ENCODE peak calls at places on chromosome 1, in five cellular contexts. U, E, M, Y and J are unnamed samples.

GRCh38 chr1:32716312-32717126 is 13.9 kb upstream of the SYNC start:
- DNase-seq in U (peak), E (no peak), M (peak), Y (peak), J (no peak)

GRCh38 chr1:209585672-209586071 is 2.2 kb downstream of the CAMK1G start:
- DNase-seq in U (no peak), E (no peak), M (peak), Y (peak), J (peak)

GRCh38 chr1:164576311-164577271 is 17.6 kb downstream of the PBX1 start:
- DNase-seq in U (no peak), E (no peak), M (no peak), Y (peak), J (peak)

GRCh38 chr1:239253032-239253431 is 133.3 kb upstream of the CHRM3 start:
- DNase-seq in U (no peak), E (no peak), M (no peak), Y (no peak), J (no peak)

GRCh38 chr1:9269078-9269501 is 23.6 kb upstream of the SPSB1 start:
- DNase-seq in U (no peak), E (no peak), M (no peak), Y (no peak), J (no peak)

GRCh38 chr1:165678509-165678908 is 19.9 kb downstream of the ALDH9A1 start:
- DNase-seq in U (no peak), E (peak), M (no peak), Y (no peak), J (no peak)

GRCh38 chr1:116881879-116882520 is 27.7 kb upstream of the PTGFRN start:
- DNase-seq in U (no peak), E (no peak), M (peak), Y (peak), J (no peak)

GRCh38 chr1:64343105-64343960 is 126.6 kb upstream of the CACHD1 start:
- DNase-seq in U (peak), E (no peak), M (no peak), Y (peak), J (no peak)

DNA sequence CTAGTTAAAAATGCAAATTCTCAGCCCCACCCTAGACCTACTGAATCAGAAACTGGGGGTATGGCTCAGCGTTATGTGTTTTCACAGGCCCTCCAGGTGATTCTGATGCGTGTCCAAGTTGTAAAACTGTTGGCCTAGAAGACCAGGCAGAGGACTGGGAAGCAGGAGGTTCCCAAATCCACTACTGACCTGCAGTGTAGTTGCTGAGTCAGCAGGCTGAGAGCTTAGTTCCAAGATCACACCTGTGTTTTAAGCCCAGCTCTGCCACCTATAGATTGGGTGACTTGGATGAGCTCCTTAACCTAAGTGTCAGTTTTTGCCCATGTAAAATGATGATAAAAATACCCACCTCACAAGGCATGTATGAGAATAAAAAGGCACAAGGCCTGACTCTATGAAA is 4.1 kb downstream of the GRHL3 start:
- DNase-seq in U (no peak), E (no peak), M (no peak), Y (no peak), J (no peak)
- H3K27ac ChIP-seq in U (no peak), E (no peak), M (no peak), Y (no peak), J (no peak)

GRCh38 chr1:78275906-78276690 is 214.7 kb upstream of the PTGFR start:
- DNase-seq in U (no peak), E (no peak), M (no peak), Y (no peak), J (no peak)
- H3K27ac ChIP-seq in U (no peak), E (no peak), M (no peak), Y (no peak), J (no peak)

GRCh38 chr1:183038333-183038876 is 15.2 kb downstream of the LAMC1 start:
- DNase-seq in U (no peak), E (no peak), M (no peak), Y (no peak), J (no peak)

GRCh38 chr1:183038913-183039312 is 15.7 kb downstream of the LAMC1 start:
- DNase-seq in U (no peak), E (no peak), M (no peak), Y (no peak), J (no peak)

GRCh38 chr1:183039330-183039729 is 16.1 kb downstream of the LAMC1 start:
- DNase-seq in U (no peak), E (no peak), M (no peak), Y (no peak), J (no peak)

GRCh38 chr1:183040600-183040999 is 17.4 kb downstream of the LAMC1 start:
- DNase-seq in U (no peak), E (no peak), M (no peak), Y (no peak), J (no peak)

DNA sequence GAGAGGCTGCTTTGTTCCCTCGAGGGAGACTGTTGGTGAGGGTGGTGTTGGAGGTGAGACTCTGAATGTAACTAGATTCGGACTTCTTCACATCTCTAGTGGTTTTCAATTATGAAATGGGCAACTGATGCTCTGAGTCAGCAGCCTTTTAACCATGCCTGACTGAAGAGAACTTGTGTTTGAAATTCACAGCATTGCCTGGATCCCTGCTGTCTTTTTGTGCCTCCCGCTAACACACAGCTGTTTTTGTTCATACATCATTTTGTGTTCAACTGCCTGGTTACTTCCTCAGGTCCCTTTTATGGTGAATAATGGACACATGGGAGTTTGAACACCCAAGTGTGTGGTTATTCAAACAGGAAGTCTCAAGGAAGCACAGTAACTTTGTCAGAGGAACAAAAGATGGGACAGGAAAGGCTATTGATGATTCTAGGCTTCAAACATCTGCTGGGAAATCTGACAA is 16.8 kb downstream of the LAMC1 start:
- DNase-seq in U (no peak), E (no peak), M (no peak), Y (no peak), J (no peak)
- H3K27ac ChIP-seq in U (no peak), E (no peak), M (no peak), Y (no peak), J (no peak)

GRCh38 chr1:153958961-153959260 is 499 bp upstream of the CRTC2 start:
- DNase-seq in U (no peak), E (no peak), M (no peak), Y (no peak), J (no peak)
- H3K27ac ChIP-seq in U (peak), E (peak), M (peak), Y (no peak), J (peak)